ENCODE peak calls at places on chromosome 10, in seven cellular contexts. U, S, C, T, X, F and H are unnamed samples.

GRCh38 chr10:111511751-111512150 is 434.9 kb downstream of the ADRA2A start:
- DNase-seq in U (peak), S (no peak), C (no peak), T (no peak), X (no peak), F (no peak), H (no peak)

GRCh38 chr10:75293456-75293840 is 57.7 kb upstream of the COMTD1 start:
- DNase-seq in U (no peak), S (no peak), C (no peak), T (no peak), X (no peak), F (no peak), H (no peak)

GRCh38 chr10:65571011-65571570 is 1354.7 kb upstream of the LRRTM3 start:
- DNase-seq in U (no peak), S (no peak), C (peak), T (peak), X (no peak), F (no peak), H (no peak)

GRCh38 chr10:76311752-76312699 is 880.6 kb downstream of the LRMDA start:
- DNase-seq in U (peak), S (no peak), C (no peak), T (peak), X (no peak), F (no peak), H (no peak)

GRCh38 chr10:109977382-109977806 is 30.4 kb upstream of the ADD3 start:
- DNase-seq in U (peak), S (no peak), C (no peak), T (peak), X (no peak), F (no peak), H (no peak)

GRCh38 chr10:12733271-12733670 is 268.2 kb downstream of the CCDC3 start:
- DNase-seq in U (no peak), S (no peak), C (no peak), T (no peak), X (no peak), F (no peak), H (no peak)

GRCh38 chr10:120988751-120989150 is 137.6 kb downstream of the WDR11 start:
- DNase-seq in U (no peak), S (no peak), C (no peak), T (no peak), X (no peak), F (no peak), H (no peak)

GRCh38 chr10:123287594-123288247 is 133.5 kb downstream of the BUB3 start:
- DNase-seq in U (peak), S (no peak), C (peak), T (peak), X (peak), F (no peak), H (no peak)

GRCh38 chr10:69346776-69347175 is 68.5 kb downstream of the HK1 start:
- DNase-seq in U (no peak), S (no peak), C (no peak), T (no peak), X (no peak), F (no peak), H (no peak)

GRCh38 chr10:87618470-87619423 is 40.9 kb upstream of the PAPSS2 start:
- DNase-seq in U (no peak), S (no peak), C (no peak), T (no peak), X (no peak), F (no peak), H (no peak)

GRCh38 chr10:70331486-70332268 is 47.9 kb upstream of the NPFFR1 start:
- DNase-seq in U (peak), S (peak), C (peak), T (peak), X (peak), F (peak), H (peak)

GRCh38 chr10:71606721-71607430 is 112.7 kb downstream of the C10orf105 start:
- DNase-seq in U (no peak), S (no peak), C (no peak), T (no peak), X (no peak), F (no peak), H (no peak)

GRCh38 chr10:106991084-106991483 is 173.4 kb downstream of the SORCS1 start:
- DNase-seq in U (no peak), S (no peak), C (no peak), T (no peak), X (no peak), F (no peak), H (no peak)

GRCh38 chr10:102669206-102670064 is 25.2 kb downstream of the TRIM8 start:
- DNase-seq in U (peak), S (no peak), C (no peak), T (peak), X (no peak), F (peak), H (no peak)

GRCh38 chr10:44723654-44724053 is 187.5 kb upstream of the TMEM72 start:
- DNase-seq in U (peak), S (no peak), C (peak), T (peak), X (peak), F (peak), H (peak)

GRCh38 chr10:132248455-132249231 is 59.1 kb downstream of the STK32C start:
- DNase-seq in U (peak), S (no peak), C (no peak), T (peak), X (no peak), F (no peak), H (no peak)

GRCh38 chr10:90857635-90858488 is at the start of gene HTR7:
- DNase-seq in U (peak), S (no peak), C (peak), T (peak), X (peak), F (peak), H (no peak)

GRCh38 chr10:71598673-71599072 is 120.9 kb downstream of the C10orf105 start:
- DNase-seq in U (peak), S (no peak), C (peak), T (peak), X (no peak), F (peak), H (peak)

GRCh38 chr10:690227-691161 is 1.0 kb upstream of the DIP2C start:
- DNase-seq in U (peak), S (peak), C (no peak), T (peak), X (no peak), F (no peak), H (no peak)

GRCh38 chr10:31620236-31621151 is 301.5 kb downstream of the ZEB1 start:
- DNase-seq in U (peak), S (no peak), C (peak), T (peak), X (no peak), F (no peak), H (peak)

GRCh38 chr10:125549656-125550055 is 133.3 kb downstream of the TEX36 start:
- DNase-seq in U (no peak), S (no peak), C (no peak), T (no peak), X (no peak), F (no peak), H (no peak)

GRCh38 chr10:4535531-4535930 is 290.5 kb upstream of the AKR1E2 start:
- DNase-seq in U (no peak), S (no peak), C (no peak), T (no peak), X (no peak), F (no peak), H (no peak)

GRCh38 chr10:3090914-3091313 is 23.6 kb downstream of the PFKP start:
- DNase-seq in U (peak), S (peak), C (peak), T (peak), X (no peak), F (no peak), H (no peak)

GRCh38 chr10:96339956-96340904 is 18.6 kb downstream of the OPALIN start:
- DNase-seq in U (peak), S (no peak), C (peak), T (peak), X (no peak), F (peak), H (peak)

GRCh38 chr10:36109399-36110023 is 467.4 kb upstream of the FZD8 start:
- DNase-seq in U (peak), S (no peak), C (no peak), T (no peak), X (no peak), F (no peak), H (no peak)

GRCh38 chr10:71840177-71840711 is 10.8 kb downstream of the PSAP start:
- DNase-seq in U (peak), S (no peak), C (peak), T (peak), X (peak), F (peak), H (peak)